ENCODE peak calls at places on chromosome 3, in ten cellular contexts. D, K, U, P, V, I, C, L, W and G are unnamed samples.

GRCh38 chr3:24485511-24485910 is 9.1 kb downstream of the THRB start:
- DNase-seq in U (no peak), K (no peak), L (no peak), C (no peak), W (no peak), V (no peak), P (no peak), I (no peak), D (no peak), G (no peak)

GRCh38 chr3:14258906-14259904 is 80.6 kb downstream of the LSM3 start:
- DNase-seq in C (no peak), L (no peak), U (no peak), W (no peak), P (no peak), I (no peak), V (no peak), D (no peak), K (no peak), G (no peak)

GRCh38 chr3:133381346-133382109 is 18.3 kb upstream of the BFSP2 start:
- DNase-seq in L (no peak), C (no peak), P (no peak), D (peak), K (no peak), I (no peak), U (no peak), W (no peak), V (no peak), G (no peak)

GRCh38 chr3:184538600-184539431 is 22.8 kb upstream of the EPHB3 start:
- DNase-seq in P (peak), C (no peak), U (no peak), V (no peak), K (no peak), L (no peak), I (no peak), W (no peak), D (no peak), G (no peak)

GRCh38 chr3:181075098-181075497 is 85.6 kb upstream of the DNAJC19 start:
- DNase-seq in V (no peak), L (no peak), P (peak), W (no peak), K (no peak), D (no peak), C (no peak), I (peak), U (no peak), G (no peak)

GRCh38 chr3:187836848-187837770 is 91.8 kb upstream of the BCL6 start:
- DNase-seq in C (no peak), U (no peak), I (peak), V (no peak), K (no peak), D (no peak), L (peak), P (no peak), W (no peak), G (no peak)

GRCh38 chr3:171044828-171045793 is 18.6 kb upstream of the SLC2A2 start:
- DNase-seq in K (no peak), W (no peak), P (no peak), D (no peak), L (peak), V (no peak), C (no peak), I (no peak), U (no peak), G (no peak)

GRCh38 chr3:632571-633170 is 436.1 kb downstream of the CHL1 start:
- DNase-seq in L (peak), I (peak), P (peak), C (peak), V (peak), K (peak), W (peak), D (peak), U (no peak), G (peak)

GRCh38 chr3:51375136-51375535 is 10.0 kb upstream of the MANF start:
- DNase-seq in I (no peak), L (no peak), W (no peak), P (no peak), K (no peak), C (no peak), U (no peak), D (no peak), V (no peak), G (no peak)